ENCODE peak calls at places on chromosome 1, in four cellular contexts. One of them, this sample, is unnamed.
A peak's percentile ranks its signal among the peaks of the same experiment; 100 is the strongest.

GRCh38 chr1:203306089-203306969 is 1.0 kb downstream of the BTG2 start:
- ATAC-seq in CD4-positive, alpha-beta T cell: no peak
- ATAC-seq in CD8-positive, alpha-beta T cell: no peak
- ATAC-seq in activated naive CD8-positive, alpha-beta T cell treated with anti-CD3 and anti-CD28 coated beads, Interleukin-2, amount 10 ng/mL, durations not matched to agents 7 days and 5 days: peak; percentile 10
- ATAC-seq in this sample: peak; percentile 62

GRCh38 chr1:229536982-229537381 is 21.5 kb downstream of the ABCB10 start:
- ATAC-seq in CD8-positive, alpha-beta T cell: no peak
- ATAC-seq in CD4-positive, alpha-beta T cell: no peak
- ATAC-seq in activated naive CD8-positive, alpha-beta T cell treated with anti-CD3 and anti-CD28 coated beads, Interleukin-2, amount 10 ng/mL, durations not matched to agents 7 days and 5 days: no peak
- ATAC-seq in this sample: no peak

GRCh38 chr1:119924948-119925898 is 28.9 kb upstream of the ADAM30 start:
- ATAC-seq in CD4-positive, alpha-beta T cell: no peak
- ATAC-seq in activated naive CD8-positive, alpha-beta T cell treated with anti-CD3 and anti-CD28 coated beads, Interleukin-2, amount 10 ng/mL, durations not matched to agents 7 days and 5 days: no peak
- ATAC-seq in CD8-positive, alpha-beta T cell: no peak
- ATAC-seq in this sample: no peak

GRCh38 chr1:40389871-40390560 is 16.5 kb downstream of the SMAP2 start:
- ATAC-seq in activated naive CD8-positive, alpha-beta T cell treated with anti-CD3 and anti-CD28 coated beads, Interleukin-2, amount 10 ng/mL, durations not matched to agents 7 days and 5 days: no peak
- ATAC-seq in CD8-positive, alpha-beta T cell: no peak
- ATAC-seq in CD4-positive, alpha-beta T cell: no peak
- ATAC-seq in this sample: no peak

GRCh38 chr1:205668951-205669340 is 11.4 kb downstream of the SLC45A3 start:
- ATAC-seq in CD8-positive, alpha-beta T cell: no peak
- ATAC-seq in activated naive CD8-positive, alpha-beta T cell treated with anti-CD3 and anti-CD28 coated beads, Interleukin-2, amount 10 ng/mL, durations not matched to agents 7 days and 5 days: no peak
- ATAC-seq in CD4-positive, alpha-beta T cell: no peak
- ATAC-seq in this sample: no peak

GRCh38 chr1:207248544-207249206 is 72.8 kb upstream of the CD55 start:
- ATAC-seq in activated naive CD8-positive, alpha-beta T cell treated with anti-CD3 and anti-CD28 coated beads, Interleukin-2, amount 10 ng/mL, durations not matched to agents 7 days and 5 days: no peak
- ATAC-seq in CD8-positive, alpha-beta T cell: no peak
- ATAC-seq in CD4-positive, alpha-beta T cell: no peak
- ATAC-seq in this sample: peak; percentile 59

GRCh38 chr1:114559356-114559755 is 22.1 kb downstream of the BCAS2 start:
- ATAC-seq in activated naive CD8-positive, alpha-beta T cell treated with anti-CD3 and anti-CD28 coated beads, Interleukin-2, amount 10 ng/mL, durations not matched to agents 7 days and 5 days: no peak
- ATAC-seq in CD8-positive, alpha-beta T cell: no peak
- ATAC-seq in CD4-positive, alpha-beta T cell: no peak
- ATAC-seq in this sample: no peak

GRCh38 chr1:101820080-101820479 is 176.6 kb downstream of the OLFM3 start:
- ATAC-seq in CD8-positive, alpha-beta T cell: no peak
- ATAC-seq in activated naive CD8-positive, alpha-beta T cell treated with anti-CD3 and anti-CD28 coated beads, Interleukin-2, amount 10 ng/mL, durations not matched to agents 7 days and 5 days: no peak
- ATAC-seq in CD4-positive, alpha-beta T cell: no peak
- ATAC-seq in this sample: no peak

GRCh38 chr1:198867182-198867581 is 228.3 kb downstream of the PTPRC start:
- ATAC-seq in activated naive CD8-positive, alpha-beta T cell treated with anti-CD3 and anti-CD28 coated beads, Interleukin-2, amount 10 ng/mL, durations not matched to agents 7 days and 5 days: no peak
- ATAC-seq in CD4-positive, alpha-beta T cell: no peak
- ATAC-seq in CD8-positive, alpha-beta T cell: no peak
- ATAC-seq in this sample: no peak

GRCh38 chr1:70486676-70487470 is 75.8 kb downstream of the CTH start:
- ATAC-seq in CD4-positive, alpha-beta T cell: no peak
- ATAC-seq in CD8-positive, alpha-beta T cell: no peak
- ATAC-seq in activated naive CD8-positive, alpha-beta T cell treated with anti-CD3 and anti-CD28 coated beads, Interleukin-2, amount 10 ng/mL, durations not matched to agents 7 days and 5 days: no peak
- ATAC-seq in this sample: no peak

GRCh38 chr1:230878584-230878975 is 10.3 kb upstream of the C1orf198 start:
- ATAC-seq in CD8-positive, alpha-beta T cell: no peak
- ATAC-seq in CD4-positive, alpha-beta T cell: no peak
- ATAC-seq in activated naive CD8-positive, alpha-beta T cell treated with anti-CD3 and anti-CD28 coated beads, Interleukin-2, amount 10 ng/mL, durations not matched to agents 7 days and 5 days: no peak
- ATAC-seq in this sample: no peak

GRCh38 chr1:192266645-192267044 is 50.1 kb upstream of the RGS21 start:
- ATAC-seq in activated naive CD8-positive, alpha-beta T cell treated with anti-CD3 and anti-CD28 coated beads, Interleukin-2, amount 10 ng/mL, durations not matched to agents 7 days and 5 days: no peak
- ATAC-seq in CD4-positive, alpha-beta T cell: no peak
- ATAC-seq in CD8-positive, alpha-beta T cell: no peak
- ATAC-seq in this sample: no peak

GRCh38 chr1:15427280-15427666 is 11.0 kb upstream of the CTRC start:
- ATAC-seq in CD4-positive, alpha-beta T cell: no peak
- ATAC-seq in activated naive CD8-positive, alpha-beta T cell treated with anti-CD3 and anti-CD28 coated beads, Interleukin-2, amount 10 ng/mL, durations not matched to agents 7 days and 5 days: no peak
- ATAC-seq in CD8-positive, alpha-beta T cell: no peak
- ATAC-seq in this sample: no peak

GRCh38 chr1:43563779-43564616 is 33.3 kb downstream of the PTPRF start:
- ATAC-seq in CD8-positive, alpha-beta T cell: no peak
- ATAC-seq in CD4-positive, alpha-beta T cell: no peak
- ATAC-seq in activated naive CD8-positive, alpha-beta T cell treated with anti-CD3 and anti-CD28 coated beads, Interleukin-2, amount 10 ng/mL, durations not matched to agents 7 days and 5 days: no peak
- ATAC-seq in this sample: peak; percentile 88

GRCh38 chr1:175209493-175209921 is 16.9 kb upstream of the KIAA0040 start:
- ATAC-seq in activated naive CD8-positive, alpha-beta T cell treated with anti-CD3 and anti-CD28 coated beads, Interleukin-2, amount 10 ng/mL, durations not matched to agents 7 days and 5 days: peak; percentile 84
- ATAC-seq in CD4-positive, alpha-beta T cell: peak; percentile 58
- ATAC-seq in CD8-positive, alpha-beta T cell: peak; percentile 70
- ATAC-seq in this sample: no peak

GRCh38 chr1:95753382-95754016 is 519.5 kb downstream of the RWDD3 start:
- ATAC-seq in activated naive CD8-positive, alpha-beta T cell treated with anti-CD3 and anti-CD28 coated beads, Interleukin-2, amount 10 ng/mL, durations not matched to agents 7 days and 5 days: no peak
- ATAC-seq in CD4-positive, alpha-beta T cell: no peak
- ATAC-seq in CD8-positive, alpha-beta T cell: no peak
- ATAC-seq in this sample: peak; percentile 31

GRCh38 chr1:204837440-204838084 is 33.1 kb upstream of the NFASC start:
- ATAC-seq in activated naive CD8-positive, alpha-beta T cell treated with anti-CD3 and anti-CD28 coated beads, Interleukin-2, amount 10 ng/mL, durations not matched to agents 7 days and 5 days: no peak
- ATAC-seq in CD4-positive, alpha-beta T cell: no peak
- ATAC-seq in CD8-positive, alpha-beta T cell: no peak
- ATAC-seq in this sample: peak; percentile 12